ENCODE peak calls at places on chromosome 3, in seven cellular contexts. Y is fibroblast of lung; M is CD8-positive, alpha-beta T cell; L is RWPE1; H is suprapubic skin; E is fibroblast of mammary gland; G is neural crest cell. O is an unnamed sample.

GRCh38 chr3:97910931-97911351 is 61.3 kb downstream of the RIOX2 start:
- DNase-seq in L (no peak), E (no peak), G (no peak), H (no peak), M (no peak), Y (no peak), O (peak)

GRCh38 chr3:114060906-114061655 is 4.5 kb downstream of the QTRT2 start:
- DNase-seq in G (no peak), E (no peak), H (no peak), M (no peak), Y (no peak), L (no peak), O (no peak)

GRCh38 chr3:136142592-136142991 is 53.5 kb downstream of the MSL2 start:
- DNase-seq in M (no peak), Y (peak), L (peak), E (peak), H (no peak), G (no peak), O (no peak)

GRCh38 chr3:197958346-197958745 is 1.7 kb upstream of the LMLN start:
- DNase-seq in Y (no peak), G (no peak), E (no peak), H (no peak), L (no peak), M (no peak), O (no peak)

GRCh38 chr3:129031476-129032215 is 28.9 kb upstream of the GP9 start:
- DNase-seq in M (no peak), G (no peak), Y (no peak), H (peak), E (no peak), L (no peak), O (no peak)

GRCh38 chr3:16286161-16286560 is 21.1 kb downstream of the OXNAD1 start:
- DNase-seq in Y (no peak), H (no peak), G (no peak), M (peak), E (no peak), L (no peak), O (peak)

GRCh38 chr3:17151598-17152373 is 267.0 kb downstream of the PLCL2 start:
- DNase-seq in G (no peak), Y (no peak), M (peak), L (no peak), H (no peak), E (no peak), O (peak)

GRCh38 chr3:101884776-101885175 is 35.5 kb downstream of the NFKBIZ start:
- DNase-seq in E (no peak), G (no peak), Y (no peak), L (peak), H (no peak), M (no peak), O (no peak)

GRCh38 chr3:6799264-6799915 is 61.5 kb upstream of the GRM7 start:
- DNase-seq in H (no peak), E (peak), M (no peak), Y (no peak), G (peak), L (no peak), O (peak)

GRCh38 chr3:125440559-125440955 is 65.4 kb upstream of the ZNF148 start:
- DNase-seq in E (no peak), Y (no peak), L (no peak), H (no peak), M (no peak), G (no peak), O (no peak)

GRCh38 chr3:43362183-43362582 is 75.8 kb downstream of the SNRK start:
- DNase-seq in L (no peak), G (no peak), M (no peak), Y (no peak), E (no peak), H (no peak), O (no peak)

DNA sequence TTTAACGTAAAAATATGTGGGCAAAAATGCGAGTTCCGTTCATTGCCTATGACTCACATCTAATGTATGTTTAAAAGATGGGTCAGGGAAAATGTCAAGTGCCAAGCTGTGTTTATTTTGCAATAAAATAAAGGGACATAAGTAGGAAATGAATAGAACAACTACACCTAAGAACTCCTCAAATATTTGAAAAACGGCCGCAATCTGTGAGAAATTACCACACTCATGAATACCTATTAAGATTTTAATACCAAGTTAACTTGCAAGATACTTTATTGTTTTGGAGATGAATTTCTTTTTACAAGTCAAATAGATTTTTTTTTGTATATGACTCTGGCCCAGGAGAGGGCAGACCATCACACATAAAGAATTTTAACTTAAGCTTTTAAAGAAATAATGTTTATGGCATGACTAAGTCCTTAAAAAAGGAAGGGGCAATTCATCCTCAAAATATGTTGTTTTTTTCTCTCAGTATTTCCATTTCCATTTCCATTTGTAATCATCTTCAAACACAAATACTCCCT is 152.7 kb downstream of the SUCNR1 start:
- DNase-seq in G (no peak), L (peak), M (no peak), H (no peak), Y (peak), E (peak), O (no peak)
- TF ChIP-seq CTCF in G (no peak), L (peak), M (no peak), H (no peak), Y (peak), E (peak), O (no peak)

DNA sequence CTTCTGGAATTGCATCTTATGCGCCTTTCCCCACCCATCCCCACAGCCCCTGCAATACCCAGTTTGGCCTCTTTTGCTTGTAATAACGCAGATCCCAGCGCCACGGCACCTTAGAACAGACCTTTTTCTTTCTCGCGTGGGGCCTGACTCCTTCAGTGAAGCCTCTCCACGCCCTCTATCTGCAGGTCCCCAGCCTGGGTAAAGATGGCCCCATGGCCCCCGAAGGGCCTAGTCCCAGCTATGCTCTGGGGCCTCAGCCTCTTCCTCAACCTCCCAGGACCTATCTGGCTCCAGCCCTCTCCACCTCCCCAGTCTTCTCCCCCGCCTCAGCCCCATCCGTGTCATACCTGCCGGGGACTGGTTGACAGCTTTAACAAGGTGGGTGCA is 594 bp downstream of the CRELD1 start:
- DNase-seq in H (peak), L (no peak), E (peak), M (no peak), Y (no peak), G (no peak), O (no peak)
- TF ChIP-seq CTCF in H (peak), L (peak), E (no peak), M (peak), Y (no peak), G (peak), O (no peak)

DNA sequence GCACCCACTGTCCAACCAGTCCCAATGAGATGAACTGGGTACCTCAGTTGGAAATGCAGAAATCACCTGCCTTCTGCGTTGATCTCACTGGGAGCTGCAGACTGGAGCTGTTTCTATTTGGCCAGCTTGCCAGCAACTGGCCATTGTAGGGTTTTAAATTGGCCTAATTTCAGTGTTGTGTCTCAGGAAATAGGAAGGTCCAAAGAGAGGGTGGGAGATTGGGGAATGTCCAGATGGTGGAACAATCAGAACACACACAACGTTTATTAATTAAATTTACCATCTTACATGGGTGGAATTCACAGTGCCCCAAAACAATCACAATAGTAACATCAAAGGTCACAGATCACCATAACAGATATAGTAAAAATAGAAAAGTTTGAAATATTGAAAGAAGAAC is 189.5 kb downstream of the ZNF385D start:
- DNase-seq in G (no peak), H (no peak), E (no peak), L (no peak), Y (no peak), M (no peak), O (no peak)
- TF ChIP-seq CTCF in G (no peak), H (no peak), E (no peak), L (no peak), Y (no peak), M (no peak), O (no peak)

GRCh38 chr3:66933233-66933632 is 64.9 kb upstream of the KBTBD8 start:
- DNase-seq in Y (no peak), L (no peak), G (no peak), H (no peak), M (no peak), E (no peak), O (no peak)

GRCh38 chr3:66934041-66934440 is 64.1 kb upstream of the KBTBD8 start:
- DNase-seq in M (no peak), L (no peak), Y (no peak), H (no peak), G (no peak), E (no peak), O (no peak)

GRCh38 chr3:66931286-66931685 is 66.8 kb upstream of the KBTBD8 start:
- DNase-seq in M (no peak), E (no peak), L (no peak), Y (peak), G (no peak), H (no peak), O (no peak)

GRCh38 chr3:66928252-66928651 is 69.9 kb upstream of the KBTBD8 start:
- DNase-seq in E (no peak), H (no peak), L (no peak), G (no peak), M (no peak), Y (no peak), O (no peak)

GRCh38 chr3:66931699-66932098 is 66.4 kb upstream of the KBTBD8 start:
- DNase-seq in Y (no peak), E (no peak), H (no peak), G (no peak), L (no peak), M (no peak), O (no peak)
- TF ChIP-seq CTCF in Y (no peak), E (no peak), H (no peak), G (no peak), L (no peak), M (no peak), O (no peak)

GRCh38 chr3:177751770-177752169 is 554.5 kb upstream of the TBL1XR1 start:
- DNase-seq in E (no peak), H (no peak), M (no peak), G (no peak), Y (no peak), L (no peak), O (no peak)

GRCh38 chr3:177752841-177753240 is 555.6 kb upstream of the TBL1XR1 start:
- DNase-seq in L (no peak), Y (no peak), H (no peak), M (no peak), G (no peak), E (no peak), O (no peak)

GRCh38 chr3:177750436-177750835 is 553.2 kb upstream of the TBL1XR1 start:
- DNase-seq in G (no peak), Y (no peak), E (no peak), M (no peak), H (no peak), L (no peak), O (no peak)

GRCh38 chr3:177754508-177754921 is 557.2 kb upstream of the TBL1XR1 start:
- DNase-seq in G (no peak), E (no peak), M (no peak), H (no peak), L (no peak), Y (no peak), O (no peak)

DNA sequence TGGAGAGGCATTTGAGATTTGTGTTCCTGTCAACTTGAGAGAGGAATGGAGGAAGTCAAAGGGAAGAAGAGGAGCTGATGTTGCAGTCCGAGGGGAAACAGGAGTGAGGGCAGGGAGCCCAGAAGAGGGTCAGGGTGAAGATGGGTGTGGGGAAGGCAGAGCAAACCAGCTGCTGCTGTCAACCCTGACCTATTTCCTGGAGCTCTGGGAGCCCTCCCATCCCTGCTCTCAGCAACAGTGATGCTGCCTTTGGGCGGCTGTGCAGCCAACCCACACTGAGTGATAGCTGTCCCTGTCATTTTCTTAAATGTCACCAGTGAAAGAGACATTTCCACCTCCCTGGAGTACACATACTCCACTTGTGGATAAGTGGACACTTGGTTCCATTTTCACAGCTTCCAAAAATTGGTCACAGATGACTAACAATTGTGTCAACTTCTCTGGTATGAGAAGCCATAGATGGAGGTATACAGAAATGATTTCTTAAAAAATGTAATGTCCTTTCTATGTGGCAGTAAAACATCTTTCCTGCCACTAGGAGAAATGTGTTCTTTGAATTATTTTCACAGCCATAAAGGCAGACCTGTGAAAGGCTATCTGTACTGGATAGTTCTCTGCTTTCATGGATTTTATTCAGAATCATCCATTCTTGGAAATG is 556.3 kb upstream of the TBL1XR1 start:
- DNase-seq in M (no peak), E (peak), Y (peak), G (no peak), H (no peak), L (no peak), O (no peak)
- TF ChIP-seq CTCF in M (no peak), E (no peak), Y (no peak), G (no peak), H (no peak), L (no peak), O (no peak)

GRCh38 chr3:49859576-49860305 is 3.4 kb upstream of the TRAIP start:
- DNase-seq in L (no peak), H (no peak), E (no peak), Y (no peak), G (no peak), M (no peak), O (no peak)

GRCh38 chr3:49855662-49856061 is 702 bp downstream of the TRAIP start:
- DNase-seq in E (no peak), M (no peak), Y (no peak), H (no peak), L (no peak), G (no peak), O (no peak)

GRCh38 chr3:49856181-49857005 is at the start of gene TRAIP:
- DNase-seq in H (peak), L (peak), Y (peak), M (peak), G (peak), E (peak), O (peak)
- TF ChIP-seq CTCF in H (no peak), L (no peak), Y (no peak), M (no peak), G (no peak), E (no peak), O (no peak)

DNA sequence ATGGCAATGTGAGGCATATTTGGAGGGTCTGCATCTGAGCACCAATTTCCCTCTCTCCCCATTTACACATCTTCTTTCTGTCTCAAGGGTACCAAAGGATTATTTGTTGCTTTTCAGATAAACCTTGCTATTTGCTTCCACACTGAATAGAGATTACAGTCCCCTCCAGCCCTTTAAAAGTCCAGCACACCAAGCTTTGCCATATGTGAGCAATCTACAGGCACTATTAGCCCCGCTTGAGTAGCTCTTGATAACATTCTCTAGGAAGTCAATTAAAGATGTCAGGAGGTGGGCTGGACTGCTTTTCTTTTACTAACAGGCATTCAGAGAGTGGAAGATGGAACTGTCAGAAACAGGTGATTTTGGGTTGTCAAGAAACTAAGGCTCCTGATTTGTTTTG is 417.0 kb downstream of the ROBO2 start:
- DNase-seq in G (no peak), M (no peak), Y (no peak), H (no peak), E (no peak), L (no peak), O (no peak)
- TF ChIP-seq CTCF in G (no peak), M (no peak), Y (no peak), H (no peak), E (no peak), L (no peak), O (no peak)

GRCh38 chr3:58492385-58492970 is 582 bp downstream of the KCTD6 start:
- DNase-seq in Y (no peak), H (no peak), E (no peak), L (peak), M (peak), G (no peak), O (peak)

GRCh38 chr3:58495101-58495500 is 3.2 kb downstream of the KCTD6 start:
- DNase-seq in E (peak), L (no peak), H (no peak), M (no peak), G (no peak), Y (no peak), O (no peak)

GRCh38 chr3:58496206-58496605 is 4.3 kb downstream of the KCTD6 start:
- DNase-seq in G (no peak), L (no peak), M (no peak), E (no peak), Y (no peak), H (no peak), O (no peak)

GRCh38 chr3:58491506-58492384 is at the start of gene KCTD6:
- DNase-seq in M (peak), H (peak), L (peak), G (peak), Y (peak), E (peak), O (peak)

DNA sequence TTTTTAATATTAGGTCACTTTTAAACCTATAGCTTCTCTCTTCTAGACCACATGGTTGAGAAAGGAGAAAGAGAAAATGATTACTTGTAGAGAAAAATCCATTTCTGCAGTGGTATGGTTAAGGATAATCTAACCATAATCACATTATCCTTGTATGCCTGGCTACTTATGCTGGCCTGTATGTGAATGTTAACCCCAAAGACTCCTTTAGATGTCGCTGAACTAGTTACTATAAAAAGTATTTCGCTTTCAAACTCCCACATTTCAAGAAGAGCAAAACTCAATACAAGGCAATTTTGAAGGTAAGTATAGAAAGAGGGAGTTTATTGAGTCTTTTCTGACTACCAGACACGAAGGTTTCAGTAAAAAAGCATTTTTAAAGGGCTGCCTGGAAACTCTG is 2.2 kb downstream of the KCTD6 start:
- DNase-seq in M (no peak), H (no peak), L (no peak), Y (no peak), E (no peak), G (no peak), O (no peak)
- TF ChIP-seq CTCF in M (no peak), H (no peak), L (no peak), Y (no peak), E (no peak), G (no peak), O (no peak)

GRCh38 chr3:34969513-34969912 is 669.8 kb upstream of the ARPP21 start:
- DNase-seq in Y (no peak), M (no peak), G (no peak), L (no peak), H (no peak), E (no peak), O (no peak)
- TF ChIP-seq CTCF in Y (no peak), M (no peak), G (peak), L (no peak), H (no peak), E (no peak), O (no peak)

GRCh38 chr3:179046497-179047353 is 24.9 kb downstream of the ZMAT3 start:
- DNase-seq in Y (no peak), E (no peak), L (no peak), H (no peak), G (no peak), M (no peak), O (peak)
- TF ChIP-seq CTCF in Y (no peak), E (peak), L (no peak), H (no peak), G (no peak), M (no peak), O (no peak)

O was measured in GM13976.